ENCODE peak calls at places on chromosomes 6 and 20, in nine cellular contexts. One of them, this sample, is unnamed.

GRCh38 chr6:52233975-52234823 is 10.1 kb downstream of the IL17F start:
- DNase-seq in IMR-90: peak; percentile 63
- DNase-seq in tibial nerve: no peak
- DNase-seq in T-helper 9 cell: no peak
- DNase-seq in kidney: no peak
- DNase-seq in A549: peak; percentile 59
- DNase-seq in choroid plexus epithelial cell: peak; percentile 56
- DNase-seq in fibroblast of lung: peak; percentile 57
- DNase-seq in activated naive CD4-positive, alpha-beta T cell: no peak
- DNase-seq in this sample: peak; percentile 39

GRCh38 chr20:35487479-35487878 is 32.1 kb downstream of the CEP250 start:
- DNase-seq in IMR-90: no peak
- DNase-seq in tibial nerve: no peak
- DNase-seq in T-helper 9 cell: no peak
- DNase-seq in kidney: no peak
- DNase-seq in A549: no peak
- DNase-seq in choroid plexus epithelial cell: no peak
- DNase-seq in fibroblast of lung: no peak
- DNase-seq in activated naive CD4-positive, alpha-beta T cell: no peak
- DNase-seq in this sample: no peak

GRCh38 chr20:40108321-40108720 is 580.7 kb downstream of the MAFB start:
- DNase-seq in IMR-90: no peak
- DNase-seq in tibial nerve: peak; percentile 17
- DNase-seq in T-helper 9 cell: no peak
- DNase-seq in kidney: no peak
- DNase-seq in A549: no peak
- DNase-seq in choroid plexus epithelial cell: no peak
- DNase-seq in fibroblast of lung: no peak
- DNase-seq in activated naive CD4-positive, alpha-beta T cell: no peak
- DNase-seq in this sample: no peak

GRCh38 chr6:56102216-56102615 is 145.2 kb downstream of the COL21A1 start:
- DNase-seq in IMR-90: no peak
- DNase-seq in tibial nerve: no peak
- DNase-seq in T-helper 9 cell: no peak
- DNase-seq in kidney: no peak
- DNase-seq in A549: no peak
- DNase-seq in choroid plexus epithelial cell: no peak
- DNase-seq in fibroblast of lung: no peak
- DNase-seq in activated naive CD4-positive, alpha-beta T cell: no peak
- DNase-seq in this sample: no peak

GRCh38 chr20:4471221-4471620 is 250.5 kb upstream of the PRND start:
- DNase-seq in IMR-90: peak; percentile 28
- DNase-seq in tibial nerve: no peak
- DNase-seq in T-helper 9 cell: no peak
- DNase-seq in kidney: no peak
- DNase-seq in A549: no peak
- DNase-seq in choroid plexus epithelial cell: no peak
- DNase-seq in fibroblast of lung: peak; percentile 55
- DNase-seq in activated naive CD4-positive, alpha-beta T cell: no peak
- DNase-seq in this sample: no peak

GRCh38 chr6:28898710-28898965 is 25.1 kb downstream of the TRIM27 start:
- DNase-seq in IMR-90: no peak
- DNase-seq in tibial nerve: no peak
- DNase-seq in T-helper 9 cell: no peak
- DNase-seq in kidney: no peak
- DNase-seq in A549: no peak
- DNase-seq in choroid plexus epithelial cell: no peak
- DNase-seq in fibroblast of lung: no peak
- DNase-seq in activated naive CD4-positive, alpha-beta T cell: no peak
- DNase-seq in this sample: no peak

GRCh38 chr6:42509765-42510164 is 54.1 kb upstream of the UBR2 start:
- DNase-seq in IMR-90: peak; percentile 16
- DNase-seq in tibial nerve: no peak
- DNase-seq in T-helper 9 cell: no peak
- DNase-seq in kidney: no peak
- DNase-seq in A549: no peak
- DNase-seq in choroid plexus epithelial cell: no peak
- DNase-seq in fibroblast of lung: no peak
- DNase-seq in activated naive CD4-positive, alpha-beta T cell: no peak
- DNase-seq in this sample: peak; percentile 22

GRCh38 chr6:111263837-111264236 is 176.5 kb downstream of the SLC16A10 start:
- DNase-seq in IMR-90: peak; percentile 85
- DNase-seq in tibial nerve: no peak
- DNase-seq in T-helper 9 cell: no peak
- DNase-seq in kidney: no peak
- DNase-seq in A549: no peak
- DNase-seq in choroid plexus epithelial cell: peak; percentile 58
- DNase-seq in fibroblast of lung: peak; percentile 81
- DNase-seq in activated naive CD4-positive, alpha-beta T cell: no peak
- DNase-seq in this sample: peak; percentile 88

This sample was measured in mesenchymal stem cell.